ENCODE peak calls at places on chromosome X, in four cellular contexts. One of them, this sample, is unnamed.

GRCh38 chrX:102516314-102516936 is at the start of gene TMSB15A:
- DNase-seq in SK-N-SH: peak; percentile 86
- DNase-seq in K562: peak; percentile 79
- DNase-seq in HepG2: no peak
- DNase-seq in this sample: peak; percentile 77

GRCh38 chrX:19174401-19175025 is 52.2 kb upstream of the ADGRG2 start:
- DNase-seq in SK-N-SH: no peak
- DNase-seq in K562: no peak
- DNase-seq in HepG2: no peak
- DNase-seq in this sample: no peak

GRCh38 chrX:44770111-44770510 is 73.7 kb upstream of the DUSP21 start:
- DNase-seq in SK-N-SH: no peak
- DNase-seq in K562: no peak
- DNase-seq in HepG2: no peak
- DNase-seq in this sample: no peak

GRCh38 chrX:264634-265455 is 16.3 kb upstream of the PLCXD1 start:
- DNase-seq in SK-N-SH: no peak
- DNase-seq in K562: no peak
- DNase-seq in HepG2: peak; percentile 71
- DNase-seq in this sample: peak; percentile 5

GRCh38 chrX:85611926-85612325 is 232.5 kb upstream of the POF1B start:
- DNase-seq in SK-N-SH: peak; percentile 2
- DNase-seq in K562: no peak
- DNase-seq in HepG2: no peak
- DNase-seq in this sample: no peak

GRCh38 chrX:153974003-153974725 is 1.6 kb downstream of the TMEM187 start:
- DNase-seq in SK-N-SH: no peak
- DNase-seq in K562: no peak
- DNase-seq in HepG2: no peak
- DNase-seq in this sample: no peak

GRCh38 chrX:120316587-120317283 is 5.5 kb upstream of the TMEM255A start:
- DNase-seq in SK-N-SH: no peak
- DNase-seq in K562: no peak
- DNase-seq in HepG2: no peak
- DNase-seq in this sample: no peak

GRCh38 chrX:13448941-13449340 is 120.5 kb upstream of the EGFL6 start:
- DNase-seq in SK-N-SH: no peak
- DNase-seq in K562: no peak
- DNase-seq in HepG2: no peak
- DNase-seq in this sample: no peak

GRCh38 chrX:95884196-95884595 is 800.4 kb upstream of the DIAPH2 start:
- DNase-seq in SK-N-SH: no peak
- DNase-seq in K562: no peak
- DNase-seq in HepG2: no peak
- DNase-seq in this sample: no peak

GRCh38 chrX:39205467-39205866 is 404.2 kb downstream of the MID1IP1 start:
- DNase-seq in SK-N-SH: no peak
- DNase-seq in K562: no peak
- DNase-seq in HepG2: no peak
- DNase-seq in this sample: no peak

GRCh38 chrX:71910526-71911022 is at the start of gene NHSL2:
- DNase-seq in SK-N-SH: no peak
- DNase-seq in K562: no peak
- DNase-seq in HepG2: no peak
- DNase-seq in this sample: peak; percentile 44

GRCh38 chrX:55480390-55481062 is 9.1 kb downstream of the USP51 start:
- DNase-seq in SK-N-SH: no peak
- DNase-seq in K562: peak; percentile 19
- DNase-seq in HepG2: no peak
- DNase-seq in this sample: no peak

GRCh38 chrX:1582686-1583437 is 8.5 kb upstream of the AKAP17A start:
- DNase-seq in SK-N-SH: no peak
- DNase-seq in K562: no peak
- DNase-seq in HepG2: peak; percentile 63
- DNase-seq in this sample: no peak

GRCh38 chrX:121256653-121257052 is 209.2 kb downstream of the GLUD2 start:
- DNase-seq in SK-N-SH: no peak
- DNase-seq in K562: no peak
- DNase-seq in HepG2: no peak
- DNase-seq in this sample: no peak

GRCh38 chrX:123171781-123172180 is 12.3 kb upstream of the GRIA3 start:
- DNase-seq in SK-N-SH: no peak
- DNase-seq in K562: no peak
- DNase-seq in HepG2: no peak
- DNase-seq in this sample: no peak

GRCh38 chrX:137430984-137431475 is 134.9 kb upstream of the ZIC3 start:
- DNase-seq in SK-N-SH: no peak
- DNase-seq in K562: no peak
- DNase-seq in HepG2: no peak
- DNase-seq in this sample: no peak

GRCh38 chrX:119398974-119399771 is at the start of gene SLC25A43:
- DNase-seq in SK-N-SH: peak; percentile 69
- DNase-seq in K562: peak; percentile 86
- DNase-seq in HepG2: no peak
- DNase-seq in this sample: peak; percentile 29

GRCh38 chrX:115589419-115589818 is 28.4 kb downstream of the PLS3 start:
- DNase-seq in SK-N-SH: no peak
- DNase-seq in K562: no peak
- DNase-seq in HepG2: no peak
- DNase-seq in this sample: no peak

GRCh38 chrX:57984620-57985019 is 74.4 kb upstream of the ZXDA start:
- DNase-seq in SK-N-SH: no peak
- DNase-seq in K562: no peak
- DNase-seq in HepG2: no peak
- DNase-seq in this sample: no peak

GRCh38 chrX:3518870-3519269 is 172.4 kb upstream of the MXRA5 start:
- DNase-seq in SK-N-SH: no peak
- DNase-seq in K562: peak; percentile 5
- DNase-seq in HepG2: peak; percentile 2
- DNase-seq in this sample: no peak

GRCh38 chrX:48890296-48890925 is 7.2 kb downstream of the TIMM17B start:
- DNase-seq in SK-N-SH: no peak
- DNase-seq in K562: no peak
- DNase-seq in HepG2: no peak
- DNase-seq in this sample: no peak

GRCh38 chrX:42567268-42567667 is 210.7 kb downstream of the PPP1R2C start:
- DNase-seq in SK-N-SH: no peak
- DNase-seq in K562: no peak
- DNase-seq in HepG2: no peak
- DNase-seq in this sample: no peak

GRCh38 chrX:105975382-105975781 is 63.1 kb downstream of the SERPINA7 start:
- DNase-seq in SK-N-SH: no peak
- DNase-seq in K562: no peak
- DNase-seq in HepG2: peak; percentile 33
- DNase-seq in this sample: no peak

GRCh38 chrX:97743014-97743413 is 859.3 kb downstream of the RPA4 start:
- DNase-seq in SK-N-SH: no peak
- DNase-seq in K562: no peak
- DNase-seq in HepG2: no peak
- DNase-seq in this sample: peak; percentile 14

GRCh38 chrX:28701222-28701621 is 114.0 kb downstream of the IL1RAPL1 start:
- DNase-seq in SK-N-SH: no peak
- DNase-seq in K562: no peak
- DNase-seq in HepG2: no peak
- DNase-seq in this sample: no peak

GRCh38 chrX:36957425-36958328 is 50.5 kb upstream of the FAM47C start:
- DNase-seq in SK-N-SH: peak; percentile 36
- DNase-seq in K562: no peak
- DNase-seq in HepG2: no peak
- DNase-seq in this sample: peak; percentile 57

GRCh38 chrX:123756320-123756719 is 23.5 kb upstream of the THOC2 start:
- DNase-seq in SK-N-SH: no peak
- DNase-seq in K562: no peak
- DNase-seq in HepG2: no peak
- DNase-seq in this sample: no peak

GRCh38 chrX:10906861-10907260 is 204.3 kb upstream of the HCCS start:
- DNase-seq in SK-N-SH: no peak
- DNase-seq in K562: no peak
- DNase-seq in HepG2: no peak
- DNase-seq in this sample: no peak

GRCh38 chrX:120334603-120335002 is 23.3 kb upstream of the TMEM255A start:
- DNase-seq in SK-N-SH: no peak
- DNase-seq in K562: peak; percentile 60
- DNase-seq in HepG2: no peak
- DNase-seq in this sample: no peak

GRCh38 chrX:12315526-12315925 is 177.3 kb downstream of the FRMPD4 start:
- DNase-seq in SK-N-SH: no peak
- DNase-seq in K562: no peak
- DNase-seq in HepG2: no peak
- DNase-seq in this sample: no peak

DNA sequence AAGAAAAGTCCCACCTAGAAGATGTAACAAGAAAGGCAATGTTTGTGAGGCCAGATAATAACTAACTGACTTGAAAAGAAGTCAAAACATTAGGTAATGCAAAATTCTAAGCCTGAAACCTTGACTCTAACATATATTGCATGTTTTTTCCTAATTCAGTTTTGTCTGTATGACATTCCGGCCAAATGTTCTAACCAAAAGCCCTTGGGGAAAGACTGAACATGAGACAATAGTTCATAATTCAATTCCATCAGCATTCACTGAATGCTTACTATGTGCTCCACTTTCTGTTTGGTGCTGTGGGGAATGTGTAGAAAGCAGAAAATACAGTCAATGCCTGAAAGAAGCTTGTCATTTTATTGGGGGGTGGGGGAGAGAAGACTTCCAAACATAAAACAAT is 84.8 kb upstream of the PLAC1 start:
- DNase-seq in SK-N-SH: no peak
- DNase-seq in K562: no peak
- DNase-seq in HepG2: no peak
- DNase-seq in this sample: no peak
- TF ChIP-seq FOXJ3 in SK-N-SH: no peak
- TF ChIP-seq FOXJ3 in K562: no peak
- TF ChIP-seq FOXJ3 in HepG2: no peak
- TF ChIP-seq FOXJ3 in this sample: no peak

DNA sequence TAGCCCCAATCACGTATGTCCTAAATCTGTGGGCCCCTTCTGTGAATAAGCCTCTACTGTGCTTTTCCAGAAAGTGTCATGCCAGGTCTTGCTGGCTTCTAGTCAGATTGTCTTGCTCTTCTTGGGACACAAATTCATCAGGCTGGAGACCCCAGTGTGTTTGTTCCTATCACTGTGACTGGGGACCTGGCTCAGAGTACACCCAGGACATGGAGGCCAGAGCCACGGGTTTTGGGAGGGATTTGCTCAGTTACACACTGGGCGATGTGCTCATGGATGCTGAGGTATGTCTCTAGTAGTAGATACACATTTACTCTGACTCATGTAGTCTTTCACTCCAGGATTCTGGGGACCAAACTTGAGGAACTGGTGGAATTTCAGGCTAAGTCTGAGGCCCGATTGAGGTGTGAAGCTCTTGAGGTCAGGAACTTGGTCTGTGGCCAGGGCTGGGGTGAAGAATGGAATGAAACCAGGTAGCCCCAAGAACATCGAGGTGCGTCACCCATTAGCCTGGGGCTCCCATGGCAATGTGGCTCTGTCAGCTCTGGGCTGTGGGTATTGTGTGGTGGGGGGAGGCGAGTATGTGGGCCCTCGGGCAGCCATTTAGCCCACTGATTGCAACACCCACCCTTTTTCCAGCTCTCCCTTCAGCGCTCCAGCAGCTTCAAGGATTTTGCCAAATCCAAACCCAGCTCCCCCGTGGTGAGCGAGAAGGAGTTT is 7.7 kb downstream of the SASH3 start:
- DNase-seq in SK-N-SH: no peak
- DNase-seq in K562: no peak
- DNase-seq in HepG2: no peak
- DNase-seq in this sample: no peak
- TF ChIP-seq FOXJ3 in SK-N-SH: no peak
- TF ChIP-seq FOXJ3 in K562: no peak
- TF ChIP-seq FOXJ3 in HepG2: no peak
- TF ChIP-seq FOXJ3 in this sample: no peak

DNA sequence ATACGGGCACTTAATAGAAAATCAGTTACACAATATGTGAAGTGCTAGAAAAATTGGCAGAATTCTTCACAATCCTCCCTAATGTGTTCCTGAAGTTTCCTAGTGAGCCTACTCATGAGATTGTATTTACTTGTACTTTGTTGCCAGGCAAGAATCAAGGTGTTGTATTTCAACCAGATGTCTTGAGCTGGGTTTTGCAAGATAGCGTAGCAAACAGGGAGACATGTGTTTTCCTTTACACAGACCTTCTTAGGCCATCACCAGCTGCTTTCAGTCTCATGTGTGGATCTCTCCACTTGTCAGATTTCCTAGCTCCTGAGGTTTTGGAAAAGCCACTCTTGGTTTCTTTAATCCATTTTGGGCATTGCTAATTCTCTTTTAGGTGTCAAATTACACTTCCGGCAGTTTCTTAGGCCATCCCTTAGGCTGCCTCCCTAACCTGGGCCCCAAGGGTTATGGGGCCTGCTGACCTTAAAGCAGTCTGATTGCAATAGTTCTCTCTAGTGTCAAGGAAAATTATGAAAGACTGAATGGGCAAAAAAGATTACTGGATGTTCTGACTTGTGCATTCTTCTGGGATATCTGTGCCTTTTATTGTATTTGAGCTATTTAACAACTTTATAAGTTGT is 12.2 kb upstream of the EDA start:
- DNase-seq in SK-N-SH: no peak
- DNase-seq in K562: no peak
- DNase-seq in HepG2: no peak
- DNase-seq in this sample: no peak
- TF ChIP-seq FOXJ3 in SK-N-SH: no peak
- TF ChIP-seq FOXJ3 in K562: no peak
- TF ChIP-seq FOXJ3 in HepG2: no peak
- TF ChIP-seq FOXJ3 in this sample: no peak

GRCh38 chrX:141467442-141467841 is 117.1 kb downstream of the SPANXA1 start:
- DNase-seq in SK-N-SH: peak; percentile 1
- DNase-seq in K562: no peak
- DNase-seq in HepG2: no peak
- DNase-seq in this sample: no peak
- TF ChIP-seq FOXJ3 in SK-N-SH: no peak
- TF ChIP-seq FOXJ3 in K562: no peak
- TF ChIP-seq FOXJ3 in HepG2: no peak
- TF ChIP-seq FOXJ3 in this sample: no peak

This sample was measured in WTC11.